ENCODE peak calls at places on chromosomes 16 and 17, in nine cellular contexts. W is CD8-positive, alpha-beta T cell; R is tibial nerve; F is lower leg skin; E is H7; J is astrocyte of the spinal cord; X is heart left ventricle; N is fibroblast of lung; T is left ventricle myocardium inferior. Z is an unnamed sample.

GRCh38 chr17:77695386-77695785 is 263.1 kb upstream of the TNRC6C start:
- DNase-seq in R (no peak), F (no peak), T (no peak), W (no peak), E (peak), X (no peak), J (no peak), N (no peak), Z (no peak)

GRCh38 chr17:77449373-77449907 is 308.7 kb downstream of the SEC14L1 start:
- DNase-seq in T (no peak), J (no peak), W (no peak), R (no peak), F (no peak), E (no peak), N (no peak), X (no peak), Z (no peak)

GRCh38 chr16:29665294-29666077 is 2.4 kb downstream of the SPN start:
- DNase-seq in R (no peak), X (no peak), F (no peak), T (no peak), N (no peak), J (no peak), E (no peak), W (no peak), Z (no peak)

GRCh38 chr16:83802135-83802534 is 5.6 kb upstream of the HSBP1 start:
- DNase-seq in E (no peak), N (peak), T (no peak), W (no peak), R (no peak), X (no peak), J (peak), F (peak), Z (peak)

GRCh38 chr17:38533706-38534497 is 71.8 kb downstream of the SRCIN1 start:
- DNase-seq in X (no peak), E (peak), R (no peak), N (no peak), J (no peak), T (no peak), W (no peak), F (no peak), Z (no peak)

GRCh38 chr17:76475302-76475701 is 7.9 kb downstream of the AANAT start:
- DNase-seq in R (no peak), X (no peak), F (no peak), E (no peak), J (no peak), W (no peak), N (no peak), T (no peak), Z (no peak)

GRCh38 chr17:1241904-1242303 is 28.3 kb upstream of the BHLHA9 start:
- DNase-seq in N (peak), W (no peak), E (no peak), F (peak), T (no peak), X (no peak), R (peak), J (no peak), Z (peak)

GRCh38 chr17:78147315-78147998 is 1.3 kb downstream of the C17orf99 start:
- DNase-seq in J (no peak), X (no peak), T (no peak), N (no peak), E (peak), F (no peak), R (no peak), W (no peak), Z (no peak)

GRCh38 chr17:81927145-81927652 is 336 bp downstream of the MAFG start:
- DNase-seq in J (no peak), R (no peak), N (no peak), X (no peak), E (no peak), W (no peak), F (no peak), T (peak), Z (no peak)

GRCh38 chr16:68739964-68740627 is 3.0 kb downstream of the CDH1 start:
- DNase-seq in R (no peak), T (no peak), N (no peak), X (no peak), F (no peak), E (no peak), W (no peak), J (no peak), Z (no peak)

GRCh38 chr17:67717192-67717623 is 528 bp upstream of the NOL11 start:
- DNase-seq in N (no peak), T (no peak), F (no peak), W (no peak), J (peak), E (no peak), X (no peak), R (no peak), Z (no peak)

GRCh38 chr16:85984947-85985451 is 86.0 kb downstream of the IRF8 start:
- DNase-seq in R (no peak), E (no peak), W (no peak), J (no peak), N (no peak), X (no peak), T (no peak), F (peak), Z (no peak)

GRCh38 chr16:66634527-66635196 is 30.2 kb downstream of the CMTM3 start:
- DNase-seq in R (no peak), E (no peak), X (no peak), J (no peak), W (no peak), T (no peak), F (peak), N (no peak), Z (no peak)

GRCh38 chr16:12122202-12122601 is 145.7 kb downstream of the SNX29 start:
- DNase-seq in X (no peak), W (no peak), T (no peak), N (no peak), E (no peak), F (no peak), J (no peak), R (no peak), Z (no peak)

GRCh38 chr17:35766903-35767510 is 6.3 kb downstream of the C17orf50 start:
- DNase-seq in W (no peak), T (no peak), N (no peak), E (peak), F (no peak), R (peak), J (peak), X (no peak), Z (no peak)

GRCh38 chr17:5702951-5703510 is 118.7 kb upstream of the NLRP1 start:
- DNase-seq in R (no peak), N (no peak), W (no peak), E (peak), T (no peak), F (peak), J (no peak), X (no peak), Z (no peak)

GRCh38 chr16:2035431-2036199 is 8.9 kb downstream of the NHERF2 start:
- DNase-seq in N (peak), E (peak), X (peak), R (peak), J (peak), F (no peak), W (no peak), T (peak), Z (peak)

GRCh38 chr16:66247516-66248089 is 118.9 kb upstream of the CDH5 start:
- DNase-seq in T (peak), X (peak), F (peak), W (no peak), J (peak), R (peak), N (peak), E (no peak), Z (no peak)

GRCh38 chr17:81553616-81554181 is 1.5 kb upstream of the FAAP100 start:
- DNase-seq in F (no peak), X (no peak), J (peak), R (peak), E (no peak), N (peak), W (no peak), T (no peak), Z (peak)

GRCh38 chr17:8147805-8148404 is 4.3 kb downstream of the PER1 start:
- DNase-seq in J (no peak), F (no peak), W (no peak), X (no peak), N (no peak), R (no peak), E (peak), T (no peak), Z (no peak)

GRCh38 chr17:62963296-62963695 is 2.7 kb upstream of the TANC2 start:
- DNase-seq in E (no peak), W (no peak), T (no peak), R (no peak), F (no peak), X (no peak), J (peak), N (peak), Z (peak)

GRCh38 chr17:2275722-2276121 is 27.9 kb downstream of the SMG6 start:
- DNase-seq in T (no peak), X (no peak), J (no peak), W (no peak), N (no peak), R (no peak), E (no peak), F (no peak), Z (no peak)

GRCh38 chr17:75756451-75757085 is 8.4 kb downstream of the GALK1 start:
- DNase-seq in R (no peak), W (no peak), F (no peak), X (no peak), T (no peak), N (no peak), E (peak), J (no peak), Z (no peak)

GRCh38 chr17:71383111-71383510 is 737.7 kb upstream of the SOX9 start:
- DNase-seq in X (no peak), T (no peak), W (no peak), F (no peak), E (no peak), J (no peak), N (no peak), R (no peak), Z (no peak)

GRCh38 chr17:1484060-1484535 is 8.4 kb downstream of the MYO1C start:
- DNase-seq in W (no peak), X (no peak), E (peak), F (no peak), R (no peak), J (no peak), T (no peak), N (no peak), Z (no peak)

GRCh38 chr17:69417545-69418483 is 3.3 kb downstream of the MAP2K6 start:
- DNase-seq in X (no peak), W (no peak), T (no peak), N (peak), J (peak), R (no peak), E (no peak), F (no peak), Z (no peak)

GRCh38 chr17:75065562-75066151 is 18.6 kb downstream of the KCTD2 start:
- DNase-seq in T (no peak), X (no peak), F (no peak), R (no peak), E (peak), W (no peak), N (peak), J (no peak), Z (no peak)

GRCh38 chr17:11986939-11987329 is 10.3 kb downstream of the ZNF18 start:
- DNase-seq in W (no peak), N (peak), T (no peak), F (no peak), X (no peak), E (peak), R (no peak), J (peak), Z (peak)

GRCh38 chr17:42133461-42134041 is 10.9 kb downstream of the HSPB9 start:
- DNase-seq in R (no peak), N (no peak), T (no peak), W (peak), E (no peak), F (no peak), J (no peak), X (no peak), Z (no peak)

GRCh38 chr16:637081-638018 is 1.2 kb upstream of the METTL26 start:
- DNase-seq in T (peak), X (peak), J (peak), E (peak), W (peak), R (peak), N (peak), F (peak), Z (peak)

GRCh38 chr17:78935419-78936323 is 10.5 kb upstream of the TIMP2 start:
- DNase-seq in E (no peak), F (peak), X (peak), N (peak), W (no peak), J (peak), R (peak), T (peak), Z (peak)

GRCh38 chr16:77967054-77968035 is 55.0 kb upstream of the CLEC3A start:
- DNase-seq in E (peak), J (no peak), T (no peak), N (no peak), W (no peak), X (no peak), R (no peak), F (no peak), Z (no peak)

GRCh38 chr16:50279142-50279865 is 13.0 kb downstream of the ADCY7 start:
- DNase-seq in X (peak), R (peak), N (no peak), E (peak), W (no peak), T (peak), J (no peak), F (no peak), Z (no peak)

GRCh38 chr17:8019161-8019560 is 16.7 kb downstream of the GUCY2D start:
- DNase-seq in E (no peak), R (no peak), T (no peak), W (no peak), J (no peak), F (peak), N (no peak), X (no peak), Z (no peak)

GRCh38 chr16:3274490-3274889 is 8.8 kb upstream of the ZNF263 start:
- DNase-seq in R (no peak), J (peak), T (no peak), F (no peak), X (no peak), W (no peak), E (no peak), N (peak), Z (no peak)

GRCh38 chr16:50450957-50451356 is 82.2 kb upstream of the BRD7 start:
- DNase-seq in F (no peak), J (no peak), R (no peak), E (no peak), X (no peak), T (no peak), W (no peak), N (no peak), Z (no peak)

GRCh38 chr16:3793161-3793576 is 75.8 kb upstream of the TRAP1 start:
- DNase-seq in J (peak), R (peak), T (peak), N (peak), W (no peak), X (peak), E (peak), F (peak), Z (no peak)

GRCh38 chr16:10453159-10453510 is 67.3 kb downstream of the ATF7IP2 start:
- DNase-seq in F (no peak), W (no peak), X (no peak), R (no peak), J (no peak), T (no peak), E (no peak), N (no peak), Z (no peak)

GRCh38 chr17:38447502-38448095 is 19.3 kb downstream of the ARHGAP23 start:
- DNase-seq in R (no peak), J (peak), T (no peak), X (no peak), F (no peak), W (no peak), N (no peak), E (no peak), Z (no peak)

GRCh38 chr17:65020284-65020683 is 36.3 kb downstream of the GNA13 start:
- DNase-seq in W (no peak), J (peak), X (no peak), R (no peak), E (no peak), T (no peak), F (no peak), N (peak), Z (no peak)

GRCh38 chr17:65025288-65025687 is 31.3 kb downstream of the GNA13 start:
- DNase-seq in R (no peak), E (no peak), X (no peak), T (no peak), F (no peak), W (no peak), N (no peak), J (no peak), Z (no peak)

GRCh38 chr17:65022751-65023421 is 33.7 kb downstream of the GNA13 start:
- DNase-seq in E (no peak), T (no peak), J (peak), X (no peak), R (no peak), W (no peak), N (peak), F (no peak), Z (peak)

GRCh38 chr17:65023791-65024190 is 32.7 kb downstream of the GNA13 start:
- DNase-seq in E (no peak), T (no peak), J (no peak), F (no peak), N (no peak), W (no peak), X (no peak), R (no peak), Z (no peak)

GRCh38 chr17:65022137-65022536 is 34.4 kb downstream of the GNA13 start:
- DNase-seq in E (no peak), N (no peak), F (no peak), X (no peak), T (no peak), R (no peak), W (no peak), J (no peak), Z (no peak)
- H3K4me3 ChIP-seq in E (no peak), N (no peak), F (no peak), X (no peak), T (no peak), R (no peak), W (no peak), J (no peak), Z (no peak)

GRCh38 chr16:56936950-56937349 is 5.0 kb downstream of the HERPUD1 start:
- DNase-seq in T (no peak), F (no peak), W (no peak), R (no peak), E (no peak), X (no peak), J (no peak), N (no peak), Z (no peak)
- H3K4me3 ChIP-seq in T (no peak), F (no peak), W (no peak), R (no peak), E (no peak), X (no peak), J (no peak), N (no peak), Z (no peak)

GRCh38 chr17:64083571-64084085 is 46.3 kb downstream of the ERN1 start:
- DNase-seq in E (no peak), X (no peak), W (no peak), R (no peak), F (no peak), T (no peak), N (no peak), J (no peak), Z (no peak)

GRCh38 chr17:64080174-64080618 is 49.7 kb downstream of the ERN1 start:
- DNase-seq in R (no peak), W (no peak), J (no peak), X (no peak), N (no peak), E (no peak), T (no peak), F (no peak), Z (no peak)

GRCh38 chr17:64083093-64083492 is 46.9 kb downstream of the ERN1 start:
- DNase-seq in E (no peak), J (no peak), N (no peak), T (no peak), W (no peak), R (no peak), F (no peak), X (no peak), Z (no peak)

GRCh38 chr17:64084086-64084939 is 45.6 kb downstream of the ERN1 start:
- DNase-seq in R (no peak), E (peak), N (peak), W (no peak), F (no peak), J (peak), T (no peak), X (no peak), Z (no peak)

DNA sequence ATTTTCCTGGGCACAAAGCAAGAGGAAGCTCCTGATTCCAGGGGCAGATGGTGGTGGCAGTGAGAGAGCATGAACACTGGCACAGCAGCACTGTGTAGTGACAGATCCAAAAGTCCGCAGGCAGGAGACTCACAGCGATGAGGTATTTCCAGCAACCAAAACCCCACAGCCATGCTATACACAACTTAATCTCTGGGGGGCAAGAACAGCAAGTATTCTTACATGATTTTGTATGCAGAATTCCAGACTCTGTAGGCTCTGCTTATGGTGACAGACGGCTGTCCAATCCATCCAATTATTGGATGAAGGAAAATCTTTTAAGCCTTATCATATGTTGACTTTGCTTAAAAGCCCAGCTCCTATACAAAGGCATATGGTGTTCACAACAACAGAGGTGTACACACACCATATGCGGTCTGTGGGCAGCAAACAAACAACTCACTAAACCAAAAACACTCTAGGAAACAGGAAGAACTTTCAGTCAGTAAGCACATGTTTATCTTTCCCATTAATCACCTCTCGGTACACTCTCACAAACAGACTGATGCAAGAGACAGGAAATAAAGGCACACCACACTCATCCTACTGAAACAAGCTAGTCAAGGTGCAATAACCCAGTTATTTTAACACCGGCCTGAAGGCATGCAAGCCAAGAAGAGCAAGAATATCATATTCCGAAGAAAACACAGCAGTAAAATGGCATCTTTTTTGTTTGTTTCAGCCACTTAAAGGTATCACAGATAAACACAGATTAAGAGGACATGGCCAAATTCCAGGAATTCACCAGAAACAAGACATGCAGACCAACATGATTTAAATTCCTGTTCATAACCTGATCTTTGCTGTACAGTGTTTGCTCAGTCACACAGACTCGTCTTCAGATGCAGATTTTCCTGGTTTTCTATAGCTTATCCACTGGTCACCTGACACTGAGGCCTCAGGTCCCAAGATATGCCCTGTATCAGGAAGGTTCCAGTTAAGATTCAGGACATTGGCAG is 47.8 kb downstream of the ERN1 start:
- DNase-seq in F (no peak), R (no peak), W (peak), J (peak), E (no peak), T (no peak), X (no peak), N (peak), Z (peak)
- H3K4me3 ChIP-seq in F (no peak), R (no peak), W (no peak), J (no peak), E (no peak), T (no peak), X (no peak), N (no peak), Z (no peak)

DNA sequence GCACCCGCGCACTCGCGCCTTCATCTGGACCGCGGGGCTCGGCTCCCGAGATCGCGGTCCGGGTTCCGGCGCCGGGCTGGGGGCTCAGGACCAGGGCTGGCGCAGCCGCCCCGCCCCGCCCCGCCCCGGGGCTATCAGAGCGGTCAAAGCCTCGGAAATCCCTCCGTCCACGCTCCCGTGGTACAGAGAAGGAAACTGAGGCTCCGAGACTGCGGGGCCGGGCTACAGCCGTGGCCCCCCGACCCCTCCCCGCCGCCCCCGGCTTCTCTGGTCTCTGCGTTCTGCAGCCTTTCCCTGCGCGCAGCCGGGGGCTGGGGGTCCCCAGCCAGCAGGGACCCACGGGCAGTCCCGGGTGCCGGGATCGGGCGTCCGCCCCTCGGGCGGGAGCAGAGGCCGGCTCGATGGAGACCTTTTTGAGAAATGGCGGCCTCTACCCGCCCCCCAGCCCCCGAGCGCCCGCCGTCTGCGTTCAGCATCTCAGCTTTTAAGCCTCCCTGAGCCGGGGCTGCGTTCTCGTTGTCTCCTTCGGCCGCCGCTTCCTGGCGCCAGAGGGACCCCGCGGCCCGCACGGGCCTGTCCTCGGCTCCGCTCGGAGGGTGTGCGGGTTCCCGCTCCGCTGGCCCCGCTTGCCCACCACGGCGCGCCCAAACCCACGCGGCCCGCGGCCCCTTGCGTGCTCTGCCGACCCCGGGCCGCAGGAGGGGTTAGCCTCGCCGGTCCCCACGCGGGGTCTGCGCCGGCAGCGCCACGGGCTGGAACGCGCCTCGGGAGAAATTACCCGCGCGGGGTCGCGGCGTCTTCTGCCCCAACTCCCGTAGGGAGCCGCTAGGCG is 1.5 kb upstream of the NPTX1 start:
- DNase-seq in F (no peak), X (no peak), T (no peak), E (peak), J (peak), R (no peak), W (no peak), N (peak), Z (peak)
- H3K4me3 ChIP-seq in F (no peak), X (peak), T (peak), E (peak), J (no peak), R (peak), W (peak), N (peak), Z (peak)

GRCh38 chr17:39939588-39940419 is 12.3 kb downstream of the LRRC3C start:
- DNase-seq in N (peak), T (no peak), W (no peak), X (peak), E (no peak), J (peak), F (no peak), R (no peak), Z (peak)
- H3K4me3 ChIP-seq in N (no peak), T (no peak), W (no peak), X (no peak), E (no peak), J (no peak), F (no peak), R (no peak), Z (no peak)

Z was measured in brain microvascular endothelial cell.